ENCODE peak calls at places on chromosome X, in nine cellular contexts. L, M, F, R, K, X, N, P and O are unnamed samples.

GRCh38 chrX:154409222-154409871 is at the start of gene DNASE1L1:
- DNase-seq in N (peak), P (peak), K (no peak), F (peak), X (no peak), L (peak), M (peak), R (peak), O (peak)

GRCh38 chrX:126551306-126551705 is 1.3 kb downstream of the DCAF12L1 start:
- DNase-seq in N (no peak), M (no peak), K (no peak), F (no peak), R (no peak), P (no peak), L (no peak), X (no peak), O (no peak)

GRCh38 chrX:97401154-97401553 is 517.4 kb downstream of the RPA4 start:
- DNase-seq in F (no peak), L (no peak), X (no peak), M (no peak), N (no peak), P (no peak), K (no peak), R (peak), O (peak)

GRCh38 chrX:134460861-134461218 is 875 bp downstream of the HPRT1 start:
- DNase-seq in K (peak), L (peak), X (no peak), R (peak), F (peak), N (no peak), M (peak), P (no peak), O (peak)

GRCh38 chrX:138754861-138755260 is 43.3 kb upstream of the FGF13 start:
- DNase-seq in P (no peak), X (no peak), F (peak), M (no peak), K (no peak), L (peak), N (no peak), R (no peak), O (no peak)

GRCh38 chrX:41344053-41344452 is 10.1 kb downstream of the DDX3X start:
- DNase-seq in P (no peak), R (no peak), K (no peak), F (no peak), N (no peak), X (no peak), L (no peak), M (no peak), O (no peak)

GRCh38 chrX:50638123-50638522 is 167.5 kb upstream of the DGKK start:
- DNase-seq in L (no peak), K (peak), X (no peak), R (no peak), M (peak), N (peak), P (no peak), F (no peak), O (no peak)

GRCh38 chrX:22686138-22686541 is 313.6 kb upstream of the DDX53 start:
- DNase-seq in R (no peak), P (no peak), M (peak), F (no peak), N (no peak), L (peak), K (peak), X (no peak), O (no peak)

GRCh38 chrX:40439625-40440532 is 140.9 kb upstream of the ATP6AP2 start:
- DNase-seq in K (no peak), L (no peak), X (no peak), M (no peak), F (no peak), P (no peak), R (no peak), N (no peak), O (no peak)

GRCh38 chrX:22147214-22147613 is 115.1 kb downstream of the PHEX start:
- DNase-seq in L (no peak), P (no peak), N (no peak), X (no peak), F (no peak), R (no peak), M (no peak), K (no peak), O (no peak)

GRCh38 chrX:122517781-122518180 is 666.3 kb upstream of the GRIA3 start:
- DNase-seq in M (no peak), X (no peak), P (no peak), K (no peak), F (peak), R (no peak), L (peak), N (no peak), O (no peak)

GRCh38 chrX:118420462-118420861 is 74.6 kb downstream of the WDR44 start:
- DNase-seq in X (no peak), R (peak), F (peak), N (no peak), L (peak), K (peak), M (peak), P (no peak), O (peak)

GRCh38 chrX:115494133-115494532 is 66.8 kb upstream of the PLS3 start:
- DNase-seq in K (no peak), R (no peak), L (no peak), P (no peak), F (no peak), X (no peak), N (no peak), M (no peak), O (no peak)

GRCh38 chrX:153638436-153639176 is 8.4 kb upstream of the DUSP9 start:
- DNase-seq in X (no peak), N (no peak), K (no peak), M (no peak), P (no peak), L (peak), F (peak), R (no peak), O (no peak)

GRCh38 chrX:39771089-39771488 is 326.7 kb downstream of the BCOR start:
- DNase-seq in N (no peak), R (no peak), P (no peak), F (no peak), X (no peak), L (no peak), K (no peak), M (no peak), O (no peak)

GRCh38 chrX:70030242-70030823 is 19.4 kb downstream of the AWAT2 start:
- DNase-seq in R (peak), N (no peak), L (peak), P (no peak), M (peak), X (no peak), K (peak), F (peak), O (peak)

GRCh38 chrX:19628006-19628575 is 112.8 kb upstream of the MAP3K15 start:
- DNase-seq in K (no peak), L (no peak), M (no peak), X (no peak), N (no peak), R (no peak), P (no peak), F (no peak), O (no peak)

GRCh38 chrX:29528281-29528680 is 687.1 kb upstream of the MAGEB2 start:
- DNase-seq in P (no peak), N (no peak), M (no peak), F (no peak), L (no peak), K (no peak), X (no peak), R (peak), O (peak)

GRCh38 chrX:96889726-96890125 is 6.0 kb downstream of the RPA4 start:
- DNase-seq in N (no peak), K (no peak), F (no peak), L (no peak), M (no peak), R (no peak), P (no peak), X (no peak), O (no peak)

GRCh38 chrX:10326578-10326977 is 169.8 kb downstream of the CLCN4 start:
- DNase-seq in K (peak), F (no peak), X (no peak), M (peak), R (no peak), N (no peak), P (peak), L (peak), O (peak)

GRCh38 chrX:3516051-3516541 is 169.6 kb upstream of the MXRA5 start:
- DNase-seq in X (no peak), R (no peak), N (no peak), F (no peak), M (peak), L (no peak), P (no peak), K (no peak), O (no peak)

GRCh38 chrX:41634284-41634683 is 54.5 kb upstream of the GPR34 start:
- DNase-seq in L (no peak), F (no peak), R (peak), K (no peak), X (no peak), M (peak), N (no peak), P (no peak), O (peak)

GRCh38 chrX:148135738-148136137 is 154.6 kb downstream of the FMR1NB start:
- DNase-seq in M (peak), K (no peak), P (no peak), R (no peak), L (peak), F (peak), N (no peak), X (no peak), O (no peak)

GRCh38 chrX:148134578-148134977 is 153.4 kb downstream of the FMR1NB start:
- DNase-seq in M (no peak), X (no peak), P (no peak), K (no peak), N (no peak), R (no peak), F (no peak), L (no peak), O (no peak)

DNA sequence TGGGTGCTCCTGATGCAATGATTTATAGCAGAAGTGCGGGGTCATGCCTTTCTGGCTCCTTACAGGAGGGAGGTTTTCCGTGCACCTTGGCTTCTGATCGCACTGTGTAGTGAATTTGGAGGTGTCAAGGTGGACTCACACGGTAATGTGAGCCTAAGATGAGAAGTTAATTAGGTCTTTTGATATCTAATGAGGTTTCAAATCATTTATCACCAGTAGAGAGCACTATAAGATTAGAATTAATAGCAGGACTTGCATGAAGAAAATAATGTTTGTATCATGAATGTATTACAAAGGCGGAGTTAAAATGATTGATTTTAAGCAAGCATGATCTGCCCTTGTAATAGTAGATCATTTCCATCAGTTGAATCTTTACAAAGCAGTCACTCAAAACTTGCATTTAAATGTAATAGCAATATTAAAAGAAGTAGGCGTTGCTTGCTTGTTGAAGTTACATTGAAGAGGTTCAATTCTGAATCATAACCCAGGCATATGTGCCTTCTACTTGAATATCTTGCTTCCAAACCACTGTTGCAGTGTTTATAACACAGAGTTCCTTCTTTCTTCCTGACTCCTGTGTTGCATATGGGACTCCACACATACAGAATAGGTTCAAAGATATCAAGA is 152.1 kb downstream of the FMR1NB start:
- DNase-seq in F (peak), K (no peak), N (no peak), M (peak), L (peak), X (no peak), R (peak), P (no peak), O (peak)
- TF ChIP-seq CTCF in F (no peak), K (peak), N (peak), M (no peak), L (no peak), X (peak), R (no peak), P (no peak), O (no peak)

GRCh38 chrX:54496936-54497335 is 902 bp upstream of the FGD1 start:
- DNase-seq in N (no peak), F (no peak), P (no peak), M (no peak), X (no peak), R (no peak), K (no peak), L (no peak), O (no peak)
- H3K4me3 ChIP-seq in N (no peak), F (no peak), P (no peak), M (no peak), X (no peak), R (no peak), K (no peak), L (no peak), O (no peak)

DNA sequence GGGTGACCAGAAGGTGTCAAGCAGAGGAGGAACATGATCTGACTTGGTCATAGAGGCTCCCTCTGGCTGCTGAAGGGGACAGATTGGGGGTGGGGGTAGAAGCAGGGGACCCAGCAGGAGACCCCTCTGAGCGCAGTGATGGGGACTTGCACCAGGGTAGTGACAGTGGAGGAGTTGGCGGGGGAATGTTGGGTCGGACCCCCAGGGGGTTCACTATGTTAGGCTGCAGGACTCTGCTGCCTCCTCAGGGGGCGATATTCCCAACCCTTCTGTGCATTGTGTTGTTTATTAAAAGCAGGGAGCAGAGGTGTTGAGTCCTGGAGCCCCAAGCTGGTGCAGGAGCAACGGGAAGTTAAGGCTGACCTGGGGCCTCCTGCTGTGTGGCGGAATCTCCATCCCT is 8.8 kb downstream of the WDR13 start:
- DNase-seq in L (no peak), X (no peak), P (no peak), M (no peak), K (no peak), F (no peak), N (no peak), R (no peak), O (no peak)
- TF ChIP-seq CTCF in L (no peak), X (no peak), P (no peak), M (peak), K (peak), F (peak), N (no peak), R (no peak), O (no peak)

DNA sequence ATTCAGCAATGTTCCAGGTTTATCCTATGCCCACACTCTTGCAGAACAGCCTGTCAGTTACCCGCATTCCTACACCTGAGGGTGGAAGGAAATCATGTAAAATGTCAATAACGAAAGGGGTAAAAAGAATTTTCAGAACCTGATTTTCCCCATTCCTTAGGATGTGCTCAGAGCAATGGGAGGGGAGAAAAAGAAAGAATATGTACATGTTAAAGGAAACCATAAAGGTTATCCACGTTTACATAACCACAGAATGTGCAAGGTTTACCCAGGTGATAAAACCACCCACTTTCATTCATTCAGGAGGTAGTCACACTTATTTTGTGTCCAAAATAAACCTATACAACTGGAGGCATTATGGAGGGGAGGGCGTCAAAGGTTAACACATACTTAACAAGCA is 335.5 kb downstream of the ZNF674 start:
- DNase-seq in K (no peak), P (no peak), N (no peak), X (no peak), R (no peak), L (peak), F (peak), M (no peak), O (no peak)
- H3K4me3 ChIP-seq in K (no peak), P (no peak), N (no peak), X (no peak), R (no peak), L (no peak), F (no peak), M (no peak), O (no peak)

GRCh38 chrX:151919610-151920009 is 6.9 kb downstream of the MAGEA4 start:
- DNase-seq in K (no peak), N (no peak), M (no peak), F (no peak), X (no peak), L (no peak), P (no peak), R (no peak), O (no peak)

GRCh38 chrX:151921292-151921691 is 8.6 kb downstream of the MAGEA4 start:
- DNase-seq in K (no peak), R (no peak), L (no peak), F (no peak), N (no peak), X (no peak), P (no peak), M (no peak), O (no peak)

GRCh38 chrX:151921866-151922265 is 9.2 kb downstream of the MAGEA4 start:
- DNase-seq in P (no peak), R (no peak), X (no peak), K (no peak), L (no peak), N (no peak), F (no peak), M (no peak), O (no peak)

GRCh38 chrX:151920530-151920929 is 7.8 kb downstream of the MAGEA4 start:
- DNase-seq in L (no peak), X (no peak), P (no peak), K (no peak), R (no peak), N (no peak), F (no peak), M (no peak), O (no peak)

DNA sequence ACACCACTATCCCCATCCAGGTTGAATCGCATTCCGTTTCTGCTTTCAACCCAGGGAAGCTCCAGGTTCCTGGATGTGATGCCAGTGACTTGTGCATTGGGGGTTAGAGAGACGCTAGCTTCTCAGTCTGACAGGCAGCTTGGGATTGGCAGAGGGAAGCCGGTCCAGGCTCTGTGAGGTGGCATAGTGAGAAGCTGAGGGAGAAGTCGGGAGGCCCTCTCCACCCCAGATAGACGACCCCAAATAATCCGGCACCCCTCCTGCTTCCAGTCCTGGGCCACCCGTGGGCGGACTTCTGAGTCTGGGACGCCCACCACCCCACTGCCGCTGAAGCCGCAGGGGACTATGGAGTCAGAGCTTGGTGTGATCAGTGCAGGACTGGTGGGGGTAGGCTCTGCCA is 7.4 kb downstream of the MAGEA4 start:
- DNase-seq in P (no peak), N (no peak), F (no peak), K (no peak), L (no peak), M (no peak), R (no peak), X (no peak), O (no peak)
- TF ChIP-seq CTCF in P (no peak), N (no peak), F (no peak), K (no peak), L (no peak), M (no peak), R (no peak), X (no peak), O (no peak)

GRCh38 chrX:101223226-101223625 is 3.6 kb downstream of the DRP2 start:
- DNase-seq in X (no peak), P (no peak), L (no peak), K (no peak), N (no peak), M (no peak), R (no peak), F (no peak), O (peak)

GRCh38 chrX:101220881-101221280 is 1.3 kb downstream of the DRP2 start:
- DNase-seq in N (no peak), L (no peak), M (no peak), R (peak), X (no peak), K (no peak), F (no peak), P (no peak), O (no peak)

GRCh38 chrX:101219840-101220191 is 230 bp downstream of the DRP2 start:
- DNase-seq in K (no peak), P (no peak), R (no peak), X (no peak), L (no peak), M (peak), N (no peak), F (no peak), O (no peak)

GRCh38 chrX:101217689-101218088 is 1.9 kb upstream of the DRP2 start:
- DNase-seq in K (no peak), M (no peak), F (no peak), N (no peak), R (no peak), X (no peak), L (no peak), P (no peak), O (no peak)

GRCh38 chrX:101219116-101219839 is at the start of gene DRP2:
- DNase-seq in M (no peak), F (peak), R (no peak), N (no peak), L (peak), X (no peak), K (no peak), P (no peak), O (no peak)
- H3K4me3 ChIP-seq in M (no peak), F (no peak), R (no peak), N (no peak), L (no peak), X (no peak), K (no peak), P (peak), O (no peak)